ENCODE peak calls at places on chromosome 6, in nine cellular contexts. O is NCI-H1417, D is fibroblast of mammary gland, M is lung, T is adrenal gland, I is IMR-90, R is NCI-H1092, F is dorsolateral prefrontal cortex, K is iPS DF 19.7. Z is an unnamed sample.

GRCh38 chr6:17470953-17471335 is 77.5 kb downstream of the CAP2 start:
- DNase-seq in R (no peak), T (no peak), I (peak), K (no peak), O (no peak), D (peak), F (no peak), M (no peak), Z (no peak)

GRCh38 chr6:1099257-1099656 is 212.6 kb upstream of the FOXQ1 start:
- DNase-seq in T (no peak), I (no peak), M (no peak), D (no peak), R (no peak), K (no peak), F (no peak), O (no peak), Z (no peak)

GRCh38 chr6:150176152-150176551 is 33.3 kb downstream of the PPP1R14C start:
- DNase-seq in D (no peak), T (no peak), K (no peak), F (no peak), O (no peak), I (no peak), M (no peak), R (no peak), Z (peak)

GRCh38 chr6:33419580-33420492 is at the start of gene SYNGAP1:
- DNase-seq in O (peak), D (peak), R (peak), F (peak), T (peak), K (no peak), M (no peak), I (peak), Z (no peak)

GRCh38 chr6:81735756-81736380 is 16.6 kb downstream of the TENT5A start:
- DNase-seq in R (no peak), K (no peak), I (peak), O (no peak), F (no peak), M (no peak), T (no peak), D (peak), Z (no peak)

GRCh38 chr6:30854641-30855040 is 29.7 kb upstream of the DDR1 start:
- DNase-seq in D (no peak), K (no peak), M (no peak), O (no peak), I (no peak), T (no peak), R (no peak), F (no peak), Z (no peak)

GRCh38 chr6:52574709-52575489 is 2.0 kb downstream of the TRAM2 start:
- DNase-seq in K (no peak), R (no peak), M (peak), I (no peak), T (no peak), D (peak), O (no peak), F (no peak), Z (peak)

GRCh38 chr6:45922728-45923351 is 92.8 kb downstream of the CLIC5 start:
- DNase-seq in M (peak), T (peak), R (no peak), O (peak), F (peak), K (no peak), D (peak), I (peak), Z (peak)

GRCh38 chr6:165659945-165660862 is 2.8 kb downstream of the PDE10A start:
- DNase-seq in I (peak), O (no peak), T (no peak), R (peak), F (no peak), K (no peak), M (no peak), D (no peak), Z (no peak)

GRCh38 chr6:72715119-72715518 is 93.3 kb downstream of the KCNQ5 start:
- DNase-seq in K (no peak), O (no peak), I (no peak), T (no peak), M (no peak), R (no peak), F (no peak), D (no peak), Z (no peak)

GRCh38 chr6:89749918-89750317 is 69.7 kb downstream of the MDN1 start:
- DNase-seq in K (no peak), T (no peak), M (no peak), I (peak), O (no peak), F (no peak), D (no peak), R (no peak), Z (no peak)

GRCh38 chr6:26457407-26457795 is 354 bp upstream of the BTN2A1 start:
- DNase-seq in D (no peak), T (no peak), M (peak), O (no peak), I (no peak), K (no peak), F (peak), R (no peak), Z (peak)

GRCh38 chr6:7242835-7243187 is 70.2 kb downstream of the SSR1 start:
- DNase-seq in O (no peak), D (no peak), K (no peak), R (no peak), F (no peak), M (no peak), I (no peak), T (no peak), Z (no peak)

GRCh38 chr6:108501559-108501958 is 59.2 kb upstream of the FOXO3 start:
- DNase-seq in O (no peak), I (peak), R (no peak), M (no peak), D (peak), T (no peak), F (no peak), K (no peak), Z (no peak)

GRCh38 chr6:112054520-112055160 is 736 bp downstream of the CCN6 start:
- DNase-seq in O (no peak), F (no peak), D (no peak), K (no peak), T (no peak), M (no peak), I (peak), R (no peak), Z (no peak)

GRCh38 chr6:5672581-5673011 is 334.1 kb downstream of the NRN1 start:
- DNase-seq in M (no peak), I (peak), O (no peak), K (peak), T (peak), R (no peak), F (peak), D (peak), Z (no peak)

GRCh38 chr6:107819217-107819616 is 4.9 kb downstream of the SCML4 start:
- DNase-seq in R (no peak), K (no peak), O (no peak), M (no peak), D (peak), I (no peak), F (no peak), T (no peak), Z (no peak)

GRCh38 chr6:108570518-108570917 is 9.8 kb downstream of the FOXO3 start:
- DNase-seq in T (no peak), F (no peak), D (peak), R (no peak), O (no peak), K (no peak), M (no peak), I (peak), Z (no peak)

GRCh38 chr6:157274116-157274470 is 49.2 kb downstream of the TMEM242 start:
- DNase-seq in R (no peak), I (no peak), F (no peak), T (no peak), K (no peak), D (no peak), M (no peak), O (no peak), Z (no peak)